ENCODE peak calls at places on chromosomes 2 and 18, in four cellular contexts. H, L, W and B are unnamed samples. For H3K4me1, the result is how much of the 10 kb centered on the place peaks cover.

GRCh38 chr2:220789961-220790360 is 782.1 kb downstream of the EPHA4 start:
- DNase-seq in L (no peak), H (no peak), W (peak), B (no peak)

GRCh38 chr18:8229786-8230185 is 379.5 kb upstream of the RAB12 start:
- DNase-seq in W (no peak), H (no peak), L (no peak), B (no peak)

GRCh38 chr2:69104281-69104680 is 91.3 kb downstream of the ANTXR1 start:
- DNase-seq in H (no peak), L (no peak), W (no peak), B (no peak)

GRCh38 chr18:40607741-40608140 is 1347.3 kb upstream of the PIK3C3 start:
- DNase-seq in W (peak), L (no peak), H (no peak), B (no peak)

GRCh38 chr2:98026927-98027522 is 31.3 kb upstream of the TMEM131 start:
- DNase-seq in W (no peak), L (no peak), H (no peak), B (no peak)

GRCh38 chr2:122041455-122041854 is 286.0 kb downstream of the TSN start:
- DNase-seq in L (no peak), W (no peak), H (no peak), B (no peak)

GRCh38 chr2:19697131-19697530 is 204.7 kb downstream of the TTC32 start:
- DNase-seq in W (no peak), L (no peak), H (no peak), B (no peak)

GRCh38 chr2:240599141-240599583 is 12.6 kb downstream of the CAPN10 start:
- DNase-seq in L (no peak), H (no peak), W (no peak), B (peak)

GRCh38 chr2:48248251-48248933 is 281.6 kb upstream of the STON1 start:
- DNase-seq in L (no peak), W (peak), H (peak), B (no peak)

GRCh38 chr2:65481961-65482360 is 49.6 kb upstream of the SPRED2 start:
- DNase-seq in L (no peak), W (no peak), H (no peak), B (no peak)

GRCh38 chr2:23256643-23257042 is 128.3 kb upstream of the KLHL29 start:
- DNase-seq in W (no peak), H (no peak), L (no peak), B (no peak)

GRCh38 chr2:20676353-20677215 is 9.6 kb downstream of the GDF7 start:
- DNase-seq in L (no peak), H (no peak), W (no peak), B (no peak)

GRCh38 chr2:163466583-163466982 is 269.2 kb downstream of the FIGN start:
- DNase-seq in L (no peak), H (no peak), W (no peak), B (no peak)

GRCh38 chr2:134917958-134918517 is 584 bp upstream of the CCNT2 start:
- DNase-seq in L (peak), W (no peak), H (peak), B (no peak)

GRCh38 chr18:59048378-59048777 is 91.3 kb upstream of the SEC11C start:
- DNase-seq in L (no peak), W (no peak), H (no peak), B (no peak)

GRCh38 chr2:9214866-9215265 is 8.3 kb downstream of the ASAP2 start:
- DNase-seq in L (no peak), H (no peak), W (no peak), B (no peak)

GRCh38 chr2:121491566-121491965 is 39.1 kb upstream of the RNU4ATAC start:
- DNase-seq in H (no peak), L (no peak), W (no peak), B (no peak)

GRCh38 chr2:3661149-3661660 is 3.2 kb downstream of the ALLC start:
- DNase-seq in W (no peak), H (no peak), L (no peak), B (peak)

GRCh38 chr2:235618039-235618438 is 124.2 kb downstream of the AGAP1 start:
- DNase-seq in L (no peak), H (no peak), W (peak), B (no peak)

GRCh38 chr18:13437034-13437433 is 218.5 kb downstream of the LDLRAD4 start:
- DNase-seq in W (no peak), H (no peak), L (no peak), B (no peak)

GRCh38 chr2:165469417-165469816 is at the start of gene CSRNP3:
- DNase-seq in W (peak), H (peak), L (peak), B (peak)

GRCh38 chr2:204871246-204871953 is 326.1 kb downstream of the PARD3B start:
- DNase-seq in H (peak), L (no peak), W (peak), B (no peak)

GRCh38 chr2:176494949-176495353 is 225.7 kb downstream of the MTX2 start:
- DNase-seq in L (peak), H (no peak), W (peak), B (no peak)

GRCh38 chr18:58429442-58429841 is 199.4 kb downstream of the ALPK2 start:
- DNase-seq in H (no peak), W (peak), L (no peak), B (no peak)

GRCh38 chr2:207115715-207116364 is 49.9 kb downstream of the KLF7 start:
- DNase-seq in L (no peak), H (peak), W (peak), B (no peak)

GRCh38 chr2:121530210-121530562 is 494 bp upstream of the RNU4ATAC start:
- DNase-seq in L (peak), H (peak), W (peak), B (peak)

GRCh38 chr2:190766581-190766980 is 114.0 kb upstream of the GLS start:
- DNase-seq in H (no peak), W (no peak), L (no peak), B (no peak)

GRCh38 chr2:60423066-60423465 is 130.4 kb downstream of the BCL11A start:
- DNase-seq in H (no peak), L (no peak), W (no peak), B (no peak)

GRCh38 chr2:156565066-156565710 is 129.0 kb downstream of the GPD2 start:
- DNase-seq in L (no peak), W (peak), H (no peak), B (no peak)

GRCh38 chr2:58357521-58357920 is 116.4 kb upstream of the FANCL start:
- DNase-seq in L (no peak), H (no peak), W (no peak), B (no peak)

GRCh38 chr2:28134262-28134812 is 243.8 kb downstream of the BABAM2 start:
- DNase-seq in H (no peak), W (peak), L (peak), B (no peak)

GRCh38 chr2:226828164-226828563 is 7.7 kb upstream of the RHBDD1 start:
- DNase-seq in L (no peak), H (no peak), W (no peak), B (no peak)

GRCh38 chr18:80006726-80007125 is 18.4 kb upstream of the TXNL4A start:
- DNase-seq in W (no peak), H (no peak), L (no peak), B (no peak)

DNA sequence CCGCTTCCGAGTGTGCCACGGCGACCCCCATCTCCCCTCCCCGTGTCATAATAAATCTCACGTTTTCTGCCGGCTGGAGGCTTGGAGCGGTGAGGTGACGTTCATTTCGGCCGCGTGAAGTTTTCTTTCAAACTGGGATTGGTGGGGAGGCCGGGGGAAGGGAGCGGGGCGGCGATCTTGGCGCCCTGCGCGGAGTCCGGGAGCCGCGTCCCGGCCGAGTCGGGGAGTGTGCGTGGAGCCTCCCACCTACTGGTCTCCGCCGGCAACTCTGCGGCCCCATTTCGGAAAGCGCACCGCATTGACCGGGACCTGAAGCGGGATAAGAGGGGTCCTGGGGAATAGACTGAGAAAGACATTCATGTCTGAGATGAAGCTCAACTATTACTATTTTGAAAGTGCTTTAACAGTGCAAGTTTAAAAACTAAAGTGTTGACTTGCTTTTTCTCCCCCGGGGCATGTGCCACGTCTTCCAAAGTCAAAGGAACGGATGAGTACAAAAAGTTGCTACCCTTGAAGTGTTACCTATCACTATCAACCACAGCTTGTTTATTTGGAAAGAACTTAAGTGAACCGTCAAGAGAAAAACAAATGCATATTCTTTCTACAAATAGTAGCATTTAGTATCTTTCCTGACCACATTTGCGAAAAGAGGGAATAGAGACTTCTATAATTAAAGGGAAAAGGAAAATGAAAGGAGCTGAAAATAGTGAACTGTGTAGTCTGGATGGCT is 818 bp upstream of the IKZF2 start:
- DNase-seq in H (peak), W (peak), L (peak), B (peak)
- H3K4me1 ChIP-seq in H (under half), W (under half), L (under half), B (under half)

GRCh38 chr18:54739476-54739875 is 88.8 kb upstream of the RAB27B start:
- DNase-seq in W (no peak), L (no peak), H (no peak), B (no peak)
- H3K27ac ChIP-seq in W (no peak), L (no peak), H (no peak), B (peak)

GRCh38 chr2:78644849-78645248 is 380.7 kb upstream of the REG3G start:
- DNase-seq in W (no peak), L (no peak), H (no peak), B (no peak)

GRCh38 chr2:78646965-78647364 is 378.5 kb upstream of the REG3G start:
- DNase-seq in W (no peak), H (no peak), L (no peak), B (no peak)

GRCh38 chr2:78646533-78646932 is 379.0 kb upstream of the REG3G start:
- DNase-seq in H (no peak), W (no peak), L (no peak), B (no peak)
- H3K4me1 ChIP-seq in H (under half), W (under half), L (under half), B (under half)

GRCh38 chr2:146847846-146848245 is 997.0 kb upstream of the ACVR2A start:
- DNase-seq in L (no peak), W (peak), H (no peak), B (no peak)

GRCh38 chr2:146853741-146854444 is 990.9 kb upstream of the ACVR2A start:
- DNase-seq in W (no peak), H (no peak), L (no peak), B (no peak)

GRCh38 chr2:146850746-146851145 is 994.1 kb upstream of the ACVR2A start:
- DNase-seq in H (no peak), L (no peak), W (no peak), B (no peak)

GRCh38 chr2:146852661-146853060 is 992.2 kb upstream of the ACVR2A start:
- DNase-seq in H (no peak), W (no peak), L (no peak), B (no peak)
- H3K27ac ChIP-seq in H (no peak), W (no peak), L (no peak), B (no peak)

DNA sequence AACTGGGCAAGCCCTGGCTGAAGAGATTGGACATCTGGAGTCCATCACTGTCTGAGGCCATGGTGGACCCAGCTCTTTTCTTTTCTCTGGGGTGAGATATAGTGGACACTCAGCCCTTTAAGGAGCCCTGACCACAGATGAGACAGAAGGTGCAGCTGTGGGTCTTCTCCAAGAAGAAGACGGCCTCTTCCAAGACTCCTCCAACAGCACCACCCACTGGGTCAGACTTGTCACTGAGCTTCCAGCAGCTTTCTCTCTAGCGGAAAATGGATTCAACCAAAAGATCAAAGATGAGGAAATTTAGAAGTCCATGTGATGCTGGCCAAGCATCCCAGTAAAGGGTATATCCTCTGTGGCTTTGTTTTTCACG is 27.3 kb downstream of the TWIST2 start:
- DNase-seq in W (peak), H (no peak), L (peak), B (no peak)
- H3K4me1 ChIP-seq in W (under half), H (under half), L (under half), B (under half)

GRCh38 chr2:24360050-24360962 is at the start of gene ITSN2:
- DNase-seq in L (peak), H (peak), W (peak), B (peak)

GRCh38 chr2:24360963-24361330 is 611 bp upstream of the ITSN2 start:
- DNase-seq in H (no peak), L (no peak), W (no peak), B (no peak)

GRCh38 chr2:24359129-24359528 is 1.2 kb downstream of the ITSN2 start:
- DNase-seq in L (no peak), H (peak), W (no peak), B (no peak)

GRCh38 chr2:24362253-24362652 is 1.9 kb upstream of the ITSN2 start:
- DNase-seq in H (no peak), W (no peak), L (no peak), B (no peak)

GRCh38 chr2:24359701-24360049 is 661 bp downstream of the ITSN2 start:
- DNase-seq in H (no peak), L (peak), W (no peak), B (no peak)
- H3K27ac ChIP-seq in H (peak), L (peak), W (peak), B (peak)

GRCh38 chr2:84962917-84963316 is 8.0 kb upstream of the KCMF1 start:
- DNase-seq in H (no peak), W (no peak), L (no peak), B (no peak)
- H3K4me1 ChIP-seq in H (under half), W (under half), L (under half), B (under half)

GRCh38 chr2:26563686-26564085 is 77.5 kb downstream of the CIB4 start:
- DNase-seq in W (no peak), H (no peak), L (no peak), B (no peak)
- H3K27ac ChIP-seq in W (no peak), H (no peak), L (no peak), B (no peak)